ENCODE peak calls at places on chromosomes 3 and 15, in seven cellular contexts. O is HepG2, J is GM12878, N is K562, V is GM12892, U is SK-N-SH, H is H1. I is an unnamed sample.

GRCh38 chr3:146817705-146818104 is 212.6 kb upstream of the PLSCR5 start:
- DNase-seq in O (no peak), J (no peak), N (no peak), V (no peak), U (no peak), H (no peak), I (no peak)

GRCh38 chr3:179336345-179336929 is 11.1 kb upstream of the MFN1 start:
- DNase-seq in O (no peak), J (no peak), N (peak; percentile 19), V (no peak), U (no peak), H (no peak), I (no peak)

GRCh38 chr3:50352762-50353161 is 2.1 kb downstream of the CYB561D2 start:
- DNase-seq in O (no peak), J (no peak), N (no peak), V (no peak), U (no peak), H (no peak), I (no peak)

GRCh38 chr3:172040976-172041963 is 1.9 kb downstream of the FNDC3B start:
- DNase-seq in O (no peak), J (no peak), N (no peak), V (no peak), U (peak; percentile 50), H (no peak), I (no peak)

GRCh38 chr3:167941234-167941995 is 154.3 kb downstream of the GOLIM4 start:
- DNase-seq in O (no peak), J (no peak), N (peak; percentile 88), V (no peak), U (no peak), H (no peak), I (no peak)

GRCh38 chr15:71338251-71338650 is 223.0 kb downstream of the THSD4 start:
- DNase-seq in O (no peak), J (no peak), N (no peak), V (no peak), U (no peak), H (no peak), I (no peak)

GRCh38 chr3:170563712-170564423 is 22.0 kb downstream of the SLC7A14 start:
- DNase-seq in O (no peak), J (peak; percentile 23), N (peak; percentile 35), V (no peak), U (peak; percentile 70), H (no peak), I (no peak)

GRCh38 chr3:67848299-67848698 is 193.9 kb upstream of the SUCLG2 start:
- DNase-seq in O (no peak), J (no peak), N (no peak), V (no peak), U (no peak), H (no peak), I (no peak)

GRCh38 chr15:85458764-85459163 is 78.4 kb downstream of the AKAP13 start:
- DNase-seq in O (no peak), J (no peak), N (no peak), V (no peak), U (no peak), H (no peak), I (no peak)

GRCh38 chr3:14976317-14976716 is 28.9 kb downstream of the NR2C2 start:
- DNase-seq in O (peak; percentile 2), J (no peak), N (no peak), V (no peak), U (no peak), H (no peak), I (no peak)

GRCh38 chr3:58683001-58683845 is 16.6 kb upstream of the FAM3D start:
- DNase-seq in O (no peak), J (peak; percentile 42), N (no peak), V (no peak), U (no peak), H (no peak), I (no peak)

GRCh38 chr15:78182336-78182700 is 33.2 kb downstream of the IDH3A start:
- DNase-seq in O (no peak), J (no peak), N (no peak), V (no peak), U (no peak), H (no peak), I (no peak)

GRCh38 chr15:70799667-70800450 is 36.5 kb upstream of the UACA start:
- DNase-seq in O (peak; percentile 66), J (no peak), N (no peak), V (no peak), U (no peak), H (no peak), I (no peak)

GRCh38 chr3:56783644-56784451 is 17.9 kb downstream of the ARHGEF3 start:
- DNase-seq in O (peak; percentile 77), J (peak; percentile 93), N (no peak), V (peak; percentile 53), U (no peak), H (no peak), I (peak; percentile 47)

GRCh38 chr3:160003520-160004128 is 15.0 kb downstream of the IL12A start:
- DNase-seq in O (peak; percentile 51), J (no peak), N (peak; percentile 34), V (peak; percentile 26), U (peak; percentile 57), H (no peak), I (no peak)

GRCh38 chr3:17752441-17752840 is 10.0 kb upstream of the TBC1D5 start:
- DNase-seq in O (no peak), J (no peak), N (no peak), V (no peak), U (no peak), H (no peak), I (no peak)

GRCh38 chr3:62051506-62051905 is 321.8 kb downstream of the FEZF2 start:
- DNase-seq in O (peak; percentile 16), J (no peak), N (peak; percentile 15), V (no peak), U (peak; percentile 13), H (no peak), I (no peak)

GRCh38 chr15:69522361-69522760 is 69.7 kb downstream of the RPLP1 start:
- DNase-seq in O (no peak), J (no peak), N (no peak), V (no peak), U (no peak), H (no peak), I (no peak)

GRCh38 chr3:17478673-17479072 is 263.8 kb downstream of the TBC1D5 start:
- DNase-seq in O (peak; percentile 9), J (no peak), N (no peak), V (no peak), U (no peak), H (no peak), I (no peak)

GRCh38 chr3:62793961-62794360 is 81.3 kb downstream of the CADPS start:
- DNase-seq in O (no peak), J (no peak), N (no peak), V (no peak), U (no peak), H (no peak), I (no peak)

GRCh38 chr15:40345867-40346578 is 4.8 kb upstream of the PHGR1 start:
- DNase-seq in O (no peak), J (no peak), N (no peak), V (no peak), U (no peak), H (no peak), I (no peak)

GRCh38 chr3:137163241-137163916 is 205.6 kb downstream of the IL20RB start:
- DNase-seq in O (no peak), J (no peak), N (no peak), V (no peak), U (peak; percentile 10), H (no peak), I (no peak)

GRCh38 chr3:185332026-185332735 is 30.8 kb upstream of the MAP3K13 start:
- DNase-seq in O (peak; percentile 87), J (peak; percentile 52), N (no peak), V (no peak), U (no peak), H (no peak), I (no peak)

DNA sequence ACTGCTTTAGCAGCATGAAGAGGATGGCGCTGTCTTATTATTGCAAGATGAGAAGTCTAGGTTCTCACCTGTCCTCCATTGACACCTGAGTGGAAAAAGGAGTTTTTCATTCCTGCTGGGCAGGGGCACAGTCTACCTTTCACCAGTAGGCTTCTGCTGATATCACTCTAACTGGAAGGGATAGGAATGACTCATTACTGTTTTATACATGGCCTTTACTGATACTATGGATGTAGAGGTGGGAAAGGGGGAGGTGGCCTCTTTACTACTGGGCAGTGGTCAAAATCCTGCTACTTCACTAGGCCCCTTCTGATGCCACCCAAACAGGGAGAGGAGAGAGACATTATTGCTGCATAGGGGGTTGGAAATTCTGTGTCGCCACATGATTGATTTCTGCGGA is 97.8 kb downstream of the BBX start:
- DNase-seq in O (no peak), J (no peak), N (no peak), V (no peak), U (no peak), H (no peak), I (no peak)
- TF ChIP-seq TAF1 in O (no peak), J (no peak), N (no peak), V (no peak), U (no peak), H (no peak), I (no peak)

GRCh38 chr15:29670945-29671307 is 151.3 kb downstream of the TJP1 start:
- DNase-seq in O (peak; percentile 69), J (no peak), N (no peak), V (no peak), U (no peak), H (no peak), I (no peak)
- TF ChIP-seq POLR2AphosphoS5 in O (no peak), J (no peak), N (no peak), V (no peak), U (peak; percentile 19), H (no peak), I (no peak)

DNA sequence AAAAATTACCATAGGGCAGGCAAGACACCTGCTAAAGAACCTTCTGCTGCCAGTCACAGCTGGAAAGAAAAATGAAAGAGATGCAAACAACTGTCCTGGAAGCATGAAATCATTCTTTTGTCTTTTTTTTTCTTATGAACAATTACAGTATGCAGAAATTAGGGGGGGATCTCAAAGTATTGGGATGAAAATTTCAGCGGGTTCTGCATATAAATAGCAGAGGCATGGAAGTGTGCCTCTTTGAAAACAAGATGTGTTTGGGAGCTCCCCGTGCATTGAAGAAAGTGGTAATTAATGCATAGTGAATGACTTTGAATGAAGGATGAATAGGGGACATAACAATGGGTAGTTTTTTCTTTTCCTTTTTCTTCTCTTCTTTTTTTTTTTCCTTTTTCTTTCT is 431.2 kb downstream of the SOX2 start:
- DNase-seq in O (no peak), J (no peak), N (no peak), V (no peak), U (no peak), H (peak; percentile 27), I (no peak)
- TF ChIP-seq TAF1 in O (no peak), J (no peak), N (no peak), V (no peak), U (no peak), H (no peak), I (no peak)

GRCh38 chr3:29274667-29275066 is 6.2 kb upstream of the RBMS3 start:
- DNase-seq in O (no peak), J (no peak), N (no peak), V (no peak), U (no peak), H (no peak), I (no peak)

GRCh38 chr3:29277249-29277648 is 3.6 kb upstream of the RBMS3 start:
- DNase-seq in O (no peak), J (no peak), N (no peak), V (no peak), U (no peak), H (no peak), I (no peak)

GRCh38 chr3:29271501-29271900 is 9.4 kb upstream of the RBMS3 start:
- DNase-seq in O (no peak), J (no peak), N (no peak), V (no peak), U (no peak), H (no peak), I (no peak)

GRCh38 chr3:29279276-29279675 is 1.6 kb upstream of the RBMS3 start:
- DNase-seq in O (no peak), J (no peak), N (no peak), V (no peak), U (no peak), H (no peak), I (no peak)

GRCh38 chr3:29275309-29275708 is 5.6 kb upstream of the RBMS3 start:
- DNase-seq in O (no peak), J (no peak), N (no peak), V (no peak), U (no peak), H (no peak), I (no peak)
- TF ChIP-seq POLR2AphosphoS5 in O (no peak), J (no peak), N (no peak), V (no peak), U (no peak), H (no peak), I (no peak)

I was measured in GM12891.